ENCODE peak calls at places on chromosomes 5 and 9, in five cellular contexts. F is HepG2, C is MM.1S, N is fibroblast of lung, I is neural progenitor cell. U is an unnamed sample. For H3K9me3, the result is how much of the 10 kb centered on the place peaks cover.

GRCh38 chr5:143011621-143012020 is 241.4 kb downstream of the ARHGAP26 start:
- DNase-seq in F (peak), C (no peak), N (peak), I (no peak), U (no peak)

GRCh38 chr9:79975471-79976316 is 403.9 kb downstream of the TLE4 start:
- DNase-seq in F (no peak), C (no peak), N (no peak), I (peak), U (no peak)

GRCh38 chr9:91187965-91188344 is 173.8 kb downstream of the AUH start:
- DNase-seq in F (no peak), C (no peak), N (peak), I (no peak), U (no peak)

GRCh38 chr5:37991903-37992299 is 152.1 kb upstream of the GDNF start:
- DNase-seq in F (peak), C (no peak), N (no peak), I (no peak), U (no peak)

GRCh38 chr9:125985998-125986655 is 239.0 kb downstream of the PBX3 start:
- DNase-seq in F (no peak), C (no peak), N (no peak), I (no peak), U (no peak)

GRCh38 chr5:31469886-31470285 is 62.0 kb downstream of the DROSHA start:
- DNase-seq in F (no peak), C (no peak), N (peak), I (no peak), U (no peak)

GRCh38 chr9:90773593-90773992 is 28.0 kb upstream of the SYK start:
- DNase-seq in F (no peak), C (peak), N (no peak), I (peak), U (peak)

GRCh38 chr9:17063535-17064135 is 71.2 kb upstream of the CNTLN start:
- DNase-seq in F (peak), C (peak), N (peak), I (peak), U (peak)

GRCh38 chr5:39948867-39949468 is 524.2 kb upstream of the DAB2 start:
- DNase-seq in F (peak), C (peak), N (peak), I (peak), U (peak)

GRCh38 chr5:87526131-87526530 is 113.4 kb upstream of the CCNH start:
- DNase-seq in F (no peak), C (no peak), N (peak), I (peak), U (no peak)

GRCh38 chr9:70256123-70256551 is 2.6 kb upstream of the SMC5 start:
- DNase-seq in F (no peak), C (no peak), N (peak), I (peak), U (peak)

GRCh38 chr5:73506459-73506955 is 8.3 kb downstream of the BTF3 start:
- DNase-seq in F (no peak), C (no peak), N (no peak), I (no peak), U (no peak)

GRCh38 chr5:180853522-180853921 is 7.6 kb downstream of the ZFP62 start:
- DNase-seq in F (no peak), C (no peak), N (no peak), I (no peak), U (no peak)
- H3K9me3 ChIP-seq in F (under half), C (under half), N (under half), I (under half), U (under half)

DNA sequence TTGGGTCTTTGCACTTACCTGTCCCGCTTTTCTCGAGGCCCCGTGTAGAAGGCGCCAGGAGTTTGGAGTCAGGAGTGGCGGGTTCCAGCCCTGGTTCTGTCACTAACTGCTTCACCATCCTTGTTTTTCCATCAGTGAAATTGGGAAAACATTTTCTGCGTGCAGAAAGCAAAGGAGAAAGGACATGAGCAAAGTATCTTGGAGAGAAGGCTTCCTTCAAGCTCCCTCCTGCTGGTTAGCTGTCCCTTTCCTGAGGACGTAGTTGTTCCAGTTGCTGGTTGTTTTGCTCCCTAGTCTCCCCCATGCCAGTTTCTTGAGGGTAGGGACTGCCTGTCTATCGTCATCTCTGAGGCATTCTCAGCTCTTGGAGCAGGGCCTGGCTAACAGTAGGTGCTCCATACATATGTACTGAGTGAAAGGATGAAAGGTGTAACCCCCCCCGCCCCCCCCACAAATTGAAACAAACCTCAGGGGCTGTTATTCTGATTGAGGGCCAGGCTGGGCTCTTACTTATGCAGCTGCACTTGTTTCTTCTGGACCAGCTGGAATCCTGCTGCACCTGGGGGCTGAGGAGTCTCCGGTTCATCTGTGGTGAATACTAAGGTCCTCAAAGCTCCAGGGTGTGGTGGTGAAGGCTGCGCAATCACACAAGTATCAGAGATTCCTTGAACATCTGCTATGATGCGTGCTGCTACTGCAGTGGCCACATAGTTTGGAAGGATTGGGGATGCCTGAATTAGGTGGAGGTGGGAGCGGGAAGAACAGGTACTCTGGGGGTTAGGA is 1.0 kb downstream of the SMIM3 start:
- DNase-seq in F (no peak), C (no peak), N (peak), I (no peak), U (no peak)
- H2AFZ ChIP-seq in F (no peak), C (peak), N (no peak), I (peak), U (peak)

GRCh38 chr5:158140120-158140778 is 281.3 kb upstream of the CLINT1 start:
- DNase-seq in F (no peak), C (no peak), N (peak), I (no peak), U (peak)

GRCh38 chr5:158147227-158147626 is 288.3 kb upstream of the CLINT1 start:
- DNase-seq in F (no peak), C (no peak), N (no peak), I (no peak), U (no peak)

GRCh38 chr5:158142182-158142581 is 283.2 kb upstream of the CLINT1 start:
- DNase-seq in F (no peak), C (no peak), N (peak), I (no peak), U (no peak)

GRCh38 chr5:158145827-158146226 is 286.9 kb upstream of the CLINT1 start:
- DNase-seq in F (no peak), C (no peak), N (no peak), I (no peak), U (no peak)
- TF ChIP-seq CTCF in F (no peak), C (no peak), N (no peak), I (no peak), U (no peak)

DNA sequence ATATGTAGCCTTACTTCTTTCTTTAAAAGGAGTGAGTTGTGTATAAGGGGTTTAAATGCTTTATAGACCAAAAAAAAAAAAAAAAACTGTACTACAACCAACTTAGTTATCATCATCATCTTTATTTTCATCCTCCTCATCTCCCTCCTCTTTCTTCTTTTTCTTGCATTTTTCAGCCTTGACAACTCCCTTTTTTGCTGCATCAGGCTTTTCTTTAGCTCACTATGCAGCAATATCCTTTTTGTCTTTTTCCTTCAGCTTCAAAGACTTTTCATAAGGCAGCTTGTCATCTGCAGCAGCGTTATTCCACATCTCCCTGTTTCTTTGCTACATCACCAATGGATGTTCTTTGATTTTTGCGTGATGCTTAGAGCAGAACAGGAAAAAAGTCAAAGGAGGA is 526.0 kb downstream of the ZNF608 start:
- DNase-seq in F (no peak), C (no peak), N (no peak), I (no peak), U (no peak)
- H3K9me3 ChIP-seq in F (under half), C (under half), N (under half), I (under half), U (under half)

GRCh38 chr5:157977957-157978505 is 119.1 kb upstream of the CLINT1 start:
- DNase-seq in F (no peak), C (no peak), N (no peak), I (no peak), U (no peak)
- H2AFZ ChIP-seq in F (no peak), C (no peak), N (no peak), I (no peak), U (no peak)

GRCh38 chr9:14031761-14032279 is 282.1 kb downstream of the NFIB start:
- DNase-seq in F (no peak), C (no peak), N (peak), I (no peak), U (no peak)

GRCh38 chr9:14030350-14030823 is 283.6 kb downstream of the NFIB start:
- DNase-seq in F (no peak), C (no peak), N (peak), I (no peak), U (peak)

GRCh38 chr9:14029811-14030210 is 284.1 kb downstream of the NFIB start:
- DNase-seq in F (no peak), C (no peak), N (no peak), I (no peak), U (no peak)

GRCh38 chr9:14033067-14033466 is 280.9 kb downstream of the NFIB start:
- DNase-seq in F (no peak), C (no peak), N (no peak), I (no peak), U (no peak)

GRCh38 chr9:14031015-14031414 is 282.9 kb downstream of the NFIB start:
- DNase-seq in F (no peak), C (no peak), N (peak), I (peak), U (no peak)
- TF ChIP-seq CTCF in F (no peak), C (no peak), N (no peak), I (peak), U (no peak)

DNA sequence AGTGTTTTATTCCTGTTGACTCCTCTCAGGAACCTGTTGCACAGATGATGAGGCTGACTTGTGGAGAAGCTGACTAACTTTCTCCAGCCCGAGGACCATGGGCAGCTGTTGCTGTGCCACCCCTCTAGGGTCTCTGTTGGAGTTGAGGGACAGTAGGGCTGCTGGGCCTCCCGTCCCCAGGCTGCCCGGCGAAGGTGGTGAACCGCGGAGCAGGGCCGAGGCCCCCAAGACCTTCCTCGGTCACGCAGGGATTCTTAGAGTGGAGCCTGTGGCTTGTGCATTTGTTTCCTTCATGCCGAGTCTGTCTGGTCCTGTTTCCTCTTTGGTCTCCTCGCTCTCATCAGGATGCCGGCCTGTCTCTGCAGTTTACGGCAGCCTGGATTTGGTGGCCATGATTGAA is 40.2 kb downstream of the CACNA1B start:
- DNase-seq in F (no peak), C (no peak), N (no peak), I (no peak), U (no peak)
- H3K9me3 ChIP-seq in F (under half), C (under half), N (under half), I (under half), U (under half)

DNA sequence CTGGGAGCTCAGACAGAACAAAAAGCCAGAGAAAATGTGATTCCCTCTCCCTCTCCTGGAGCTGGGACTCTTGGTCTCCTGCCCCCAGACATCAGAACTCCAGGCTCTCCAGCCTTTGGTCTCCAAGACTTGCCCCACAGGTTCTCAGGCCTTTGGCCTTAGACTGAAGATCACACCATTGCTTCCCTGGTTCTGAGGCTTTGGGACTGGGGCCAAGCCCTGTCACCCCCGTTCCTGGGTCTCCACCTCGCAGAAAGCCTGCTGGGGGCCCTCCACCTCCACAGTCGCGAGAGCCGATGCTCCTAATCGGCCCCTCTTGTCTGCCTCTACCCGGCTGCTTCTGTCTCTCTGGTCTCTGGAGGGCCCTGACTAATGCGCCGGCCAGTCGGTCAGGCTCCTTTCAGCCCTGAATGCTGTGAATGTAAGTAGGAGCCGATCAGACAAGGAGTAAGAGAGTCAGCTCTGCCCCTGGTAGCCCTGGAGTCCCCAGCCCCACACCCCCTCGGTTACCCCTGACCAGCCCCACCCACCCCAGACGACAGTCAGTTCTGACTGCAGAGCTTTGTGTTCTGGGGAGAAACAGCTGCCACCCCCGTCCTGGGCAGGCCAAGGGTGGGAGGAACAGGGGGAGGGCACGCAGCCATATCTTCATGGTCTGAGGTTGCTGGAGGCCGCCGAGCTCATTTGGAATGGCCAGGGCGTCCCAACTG is 57.5 kb downstream of the VAV2 start:
- DNase-seq in F (no peak), C (no peak), N (peak), I (no peak), U (no peak)
- H2AFZ ChIP-seq in F (no peak), C (no peak), N (no peak), I (no peak), U (no peak)

U was measured in PC-3.